ENCODE peak calls at places on chromosome 18, in five cellular contexts. H is NB4, B is dorsolateral prefrontal cortex, P is tibial artery, Q is PC-9. S is an unnamed sample.
A peak's percentile ranks its signal among the peaks of the same experiment; 100 is the strongest.

GRCh38 chr18:80166240-80166639 is 57.2 kb downstream of the ADNP2 start:
- DNase-seq in H (no peak), B (no peak), P (no peak), Q (no peak), S (no peak)

GRCh38 chr18:74773171-74773624 is 175.5 kb downstream of the ZNF407 start:
- DNase-seq in H (no peak), B (no peak), P (no peak), Q (no peak), S (no peak)

GRCh38 chr18:53147472-53147871 is 807.5 kb downstream of the DCC start:
- DNase-seq in H (no peak), B (no peak), P (no peak), Q (no peak), S (no peak)

GRCh38 chr18:6994719-6995430 is 122.7 kb downstream of the LAMA1 start:
- DNase-seq in H (no peak), B (no peak), P (no peak), Q (no peak), S (no peak)

GRCh38 chr18:25921677-25922421 is 168.6 kb downstream of the SS18 start:
- DNase-seq in H (peak; percentile 58), B (no peak), P (no peak), Q (peak; percentile 11), S (peak; percentile 22)

GRCh38 chr18:44841769-44842587 is 161.3 kb downstream of the SETBP1 start:
- DNase-seq in H (no peak), B (no peak), P (no peak), Q (no peak), S (no peak)

GRCh38 chr18:54191352-54191751 is 33.1 kb downstream of the MBD2 start:
- DNase-seq in H (no peak), B (no peak), P (no peak), Q (peak; percentile 27), S (no peak)

GRCh38 chr18:54805571-54806334 is 22.5 kb upstream of the RAB27B start:
- DNase-seq in H (peak; percentile 91), B (no peak), P (no peak), Q (no peak), S (no peak)

GRCh38 chr18:59139291-59139614 is 431 bp upstream of the SEC11C start:
- DNase-seq in H (peak; percentile 87), B (peak; percentile 91), P (peak; percentile 88), Q (peak; percentile 79), S (peak; percentile 93)

GRCh38 chr18:25223899-25224607 is 127.9 kb downstream of the ZNF521 start:
- DNase-seq in H (no peak), B (no peak), P (no peak), Q (no peak), S (no peak)

GRCh38 chr18:23191952-23192662 is 56.8 kb downstream of the CABLES1 start:
- DNase-seq in H (no peak), B (peak; percentile 74), P (no peak), Q (no peak), S (no peak)

GRCh38 chr18:31658670-31659573 is 25.5 kb downstream of the B4GALT6 start:
- DNase-seq in H (no peak), B (no peak), P (no peak), Q (no peak), S (no peak)

GRCh38 chr18:4704766-4705165 is 249.7 kb upstream of the DLGAP1 start:
- DNase-seq in H (no peak), B (no peak), P (no peak), Q (no peak), S (no peak)

GRCh38 chr18:41373612-41374011 is 581.4 kb upstream of the PIK3C3 start:
- DNase-seq in H (no peak), B (no peak), P (no peak), Q (no peak), S (no peak)

DNA sequence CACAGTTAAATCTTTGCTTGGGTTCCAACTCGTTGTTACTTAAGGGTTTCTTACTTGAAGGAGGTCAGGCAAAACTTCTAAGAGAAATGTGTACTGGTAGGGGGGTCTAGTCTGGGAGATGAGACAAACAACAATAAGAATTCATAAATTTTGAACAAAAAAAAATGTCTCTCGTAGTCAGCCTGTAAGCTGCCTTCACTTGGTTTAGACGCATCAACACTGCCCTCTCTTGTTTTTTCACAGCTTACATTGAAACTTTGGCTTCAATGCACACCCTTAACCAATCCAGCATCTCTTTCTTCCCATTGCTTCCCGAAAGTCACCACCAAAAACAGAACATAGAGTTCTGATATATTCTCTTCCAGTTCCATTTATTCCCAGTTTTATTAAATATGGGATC is 576.4 kb upstream of the PIK3C3 start:
- DNase-seq in H (no peak), B (no peak), P (no peak), Q (no peak), S (no peak)
- TF ChIP-seq CTCF in H (no peak), B (no peak), P (no peak), Q (no peak), S (no peak)

DNA sequence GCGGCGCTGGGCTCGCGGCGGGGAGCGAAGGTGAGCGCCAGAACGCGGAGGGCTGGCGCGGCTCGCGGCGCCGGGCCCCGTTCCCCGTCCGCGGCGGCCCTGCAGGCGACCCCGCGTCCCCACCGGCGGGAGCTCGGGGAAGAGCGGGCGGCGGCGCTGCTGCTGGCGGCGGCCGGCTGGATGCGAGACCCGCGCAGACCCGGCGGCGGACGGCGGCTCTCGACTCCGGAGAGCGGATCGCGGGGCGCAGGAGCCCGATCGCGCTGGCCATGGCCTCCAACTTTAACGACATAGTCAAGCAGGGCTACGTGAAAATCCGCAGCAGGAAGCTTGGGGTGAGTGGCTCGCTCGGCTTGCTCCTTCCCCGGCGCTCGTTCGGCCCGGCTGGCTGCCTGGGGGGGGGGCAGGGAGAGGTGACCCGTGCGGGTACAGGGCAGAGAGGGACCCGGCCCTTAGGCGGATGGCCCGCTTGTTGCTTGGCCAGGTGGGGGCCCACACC is 337 bp downstream of the DOK6 start:
- DNase-seq in H (no peak), B (no peak), P (no peak), Q (no peak), S (no peak)
- H3K4me3 ChIP-seq in H (no peak overlapping the region), B (peak overlapping the region; percentile 61), P (peak overlapping the region; percentile 67), Q (no peak overlapping the region), S (no peak overlapping the region)

GRCh38 chr18:46950064-46950656 is 32.8 kb downstream of the KATNAL2 start:
- DNase-seq in H (peak; percentile 37), B (no peak), P (no peak), Q (no peak), S (no peak)
- TF ChIP-seq CTCF in H (peak; percentile 30), B (no peak), P (no peak), Q (peak; percentile 67), S (no peak)

DNA sequence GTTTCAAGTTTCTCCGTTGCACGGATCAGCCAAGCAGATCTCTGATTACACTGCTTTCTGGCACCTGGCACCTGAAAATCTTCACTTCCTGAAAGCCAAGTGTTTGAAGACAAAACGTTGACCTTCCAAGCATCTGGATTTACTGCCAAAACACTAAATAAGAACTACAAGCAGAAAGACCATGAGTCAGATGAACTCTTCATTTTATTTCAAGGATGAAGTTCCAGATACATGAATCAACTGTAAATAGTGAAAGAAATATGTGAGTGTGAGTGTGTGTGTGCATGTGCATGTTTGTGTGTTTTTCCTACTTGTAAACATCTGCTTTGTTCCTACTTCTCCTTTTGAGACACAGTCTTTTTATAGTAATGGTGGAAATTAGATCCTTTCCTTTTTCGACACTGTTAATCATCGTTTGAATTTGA is 60.0 kb upstream of the DTNA start:
- DNase-seq in H (peak; percentile 23), B (no peak), P (no peak), Q (no peak), S (no peak)
- H3K4me3 ChIP-seq in H (no peak overlapping the region), B (no peak overlapping the region), P (no peak overlapping the region), Q (no peak overlapping the region), S (no peak overlapping the region)

GRCh38 chr18:65936678-65937077 is 185.9 kb downstream of the CDH7 start:
- DNase-seq in H (no peak), B (no peak), P (no peak), Q (no peak), S (no peak)
- TF ChIP-seq CTCF in H (no peak), B (no peak), P (no peak), Q (peak; percentile 21), S (no peak)

S was measured in CD8-positive, alpha-beta T cell.